ENCODE peak calls at places on chromosomes 11 and 22, in four cellular contexts. K is suprapubic skin, Q is pancreas, C is AG04450. Y is an unnamed sample. For H3K9me3, the result is how much of the 10 kb centered on the place peaks cover.

GRCh38 chr11:128689946-128690745 is 3.7 kb upstream of the FLI1 start:
- DNase-seq in Q (no peak), C (no peak), K (no peak), Y (no peak)

GRCh38 chr11:75858613-75859012 is 43.6 kb downstream of the UVRAG start:
- DNase-seq in Q (no peak), K (no peak), C (no peak), Y (no peak)

GRCh38 chr11:22828373-22828772 is 1.2 kb downstream of the SVIP start:
- DNase-seq in Q (no peak), K (no peak), C (no peak), Y (no peak)

GRCh38 chr11:68030318-68031135 is at the start of gene NDUFS8:
- DNase-seq in C (peak), K (peak), Q (peak), Y (peak)

GRCh38 chr22:37400719-37401118 is 26.6 kb downstream of the ELFN2 start:
- DNase-seq in K (no peak), Q (no peak), C (no peak), Y (peak)

GRCh38 chr22:20750461-20751184 is 23.3 kb upstream of the SERPIND1 start:
- DNase-seq in K (no peak), Q (peak), C (peak), Y (no peak)

GRCh38 chr11:96147913-96148312 is 195.1 kb downstream of the MAML2 start:
- DNase-seq in K (no peak), C (no peak), Q (no peak), Y (no peak)

GRCh38 chr11:27563201-27563600 is 56.6 kb upstream of the LIN7C start:
- DNase-seq in Q (no peak), C (no peak), K (no peak), Y (no peak)

GRCh38 chr11:19403196-19403895 is 162.6 kb upstream of the E2F8 start:
- DNase-seq in K (no peak), C (no peak), Q (no peak), Y (no peak)

GRCh38 chr11:27496461-27496860 is 10.1 kb downstream of the LIN7C start:
- DNase-seq in C (no peak), Q (no peak), K (no peak), Y (no peak)

GRCh38 chr22:47589271-47590250 is 827.1 kb downstream of the TBC1D22A start:
- DNase-seq in C (no peak), K (peak), Q (no peak), Y (no peak)
- H3K9me3 ChIP-seq in C (half or more), K (under half), Q (under half), Y (under half)

GRCh38 chr22:47299211-47299878 is 536.9 kb downstream of the TBC1D22A start:
- DNase-seq in Q (no peak), C (no peak), K (no peak), Y (no peak)

GRCh38 chr22:47298017-47298820 is 535.8 kb downstream of the TBC1D22A start:
- DNase-seq in Q (no peak), C (no peak), K (no peak), Y (no peak)

GRCh38 chr22:47300698-47301405 is 538.4 kb downstream of the TBC1D22A start:
- DNase-seq in Q (no peak), K (no peak), C (no peak), Y (no peak)

GRCh38 chr22:47301820-47302475 is 539.5 kb downstream of the TBC1D22A start:
- DNase-seq in C (no peak), K (no peak), Q (no peak), Y (no peak)

DNA sequence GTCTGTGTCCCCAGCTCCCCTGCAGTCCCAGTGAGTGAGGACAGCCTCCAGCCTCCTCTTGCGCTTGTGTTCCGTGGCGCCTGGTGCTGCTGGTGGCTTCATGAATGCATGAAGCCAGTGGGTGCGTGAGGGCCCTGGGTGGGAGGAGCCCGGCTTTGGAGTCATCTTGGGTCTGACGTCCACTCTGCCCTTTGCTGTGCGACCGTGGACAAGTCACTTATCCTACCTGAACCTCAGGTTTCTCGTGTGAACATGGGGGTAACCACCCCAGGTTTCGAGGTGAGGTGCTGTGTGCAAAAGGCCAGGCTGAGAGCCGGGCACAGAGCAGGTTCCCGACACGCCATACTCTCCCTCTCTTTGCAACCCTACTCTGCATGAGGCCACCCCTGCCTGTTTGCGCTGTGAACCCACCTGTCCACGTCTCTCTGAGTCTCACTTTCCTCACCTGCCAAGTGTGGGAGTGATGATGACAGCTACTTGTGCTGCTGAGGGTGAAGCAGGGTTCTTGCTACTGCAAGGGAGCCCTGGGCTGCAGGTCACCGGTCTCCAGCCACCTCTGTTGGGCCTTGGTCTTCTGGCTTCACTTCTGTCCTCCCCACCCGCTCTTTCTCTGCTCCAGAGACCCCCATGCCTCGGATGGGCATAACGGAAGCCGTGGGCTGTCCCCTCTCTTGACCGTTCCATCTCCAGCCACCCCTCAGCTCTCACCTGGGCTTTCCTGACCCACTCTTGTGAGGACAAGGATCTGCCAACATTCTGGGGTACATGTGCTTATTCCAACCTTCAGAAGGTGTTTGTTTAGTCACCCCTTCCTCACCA is 537.6 kb downstream of the TBC1D22A start:
- DNase-seq in Q (no peak), C (no peak), K (no peak), Y (no peak)
- H3K9me3 ChIP-seq in Q (under half), C (under half), K (under half), Y (under half)

GRCh38 chr11:17529814-17530162 is 14.4 kb downstream of the USH1C start:
- DNase-seq in C (no peak), Q (no peak), K (no peak), Y (no peak)

GRCh38 chr11:17528906-17529813 is 15.1 kb downstream of the USH1C start:
- DNase-seq in K (no peak), Q (no peak), C (no peak), Y (no peak)

GRCh38 chr11:17526326-17526725 is 17.9 kb downstream of the USH1C start:
- DNase-seq in C (no peak), K (no peak), Q (no peak), Y (no peak)

GRCh38 chr11:17526931-17527660 is 17.1 kb downstream of the USH1C start:
- DNase-seq in C (no peak), K (no peak), Q (no peak), Y (no peak)

GRCh38 chr11:17528181-17528691 is 16.0 kb downstream of the USH1C start:
- DNase-seq in K (no peak), Q (peak), C (no peak), Y (peak)
- H3K9me3 ChIP-seq in K (under half), Q (under half), C (under half), Y (under half)

DNA sequence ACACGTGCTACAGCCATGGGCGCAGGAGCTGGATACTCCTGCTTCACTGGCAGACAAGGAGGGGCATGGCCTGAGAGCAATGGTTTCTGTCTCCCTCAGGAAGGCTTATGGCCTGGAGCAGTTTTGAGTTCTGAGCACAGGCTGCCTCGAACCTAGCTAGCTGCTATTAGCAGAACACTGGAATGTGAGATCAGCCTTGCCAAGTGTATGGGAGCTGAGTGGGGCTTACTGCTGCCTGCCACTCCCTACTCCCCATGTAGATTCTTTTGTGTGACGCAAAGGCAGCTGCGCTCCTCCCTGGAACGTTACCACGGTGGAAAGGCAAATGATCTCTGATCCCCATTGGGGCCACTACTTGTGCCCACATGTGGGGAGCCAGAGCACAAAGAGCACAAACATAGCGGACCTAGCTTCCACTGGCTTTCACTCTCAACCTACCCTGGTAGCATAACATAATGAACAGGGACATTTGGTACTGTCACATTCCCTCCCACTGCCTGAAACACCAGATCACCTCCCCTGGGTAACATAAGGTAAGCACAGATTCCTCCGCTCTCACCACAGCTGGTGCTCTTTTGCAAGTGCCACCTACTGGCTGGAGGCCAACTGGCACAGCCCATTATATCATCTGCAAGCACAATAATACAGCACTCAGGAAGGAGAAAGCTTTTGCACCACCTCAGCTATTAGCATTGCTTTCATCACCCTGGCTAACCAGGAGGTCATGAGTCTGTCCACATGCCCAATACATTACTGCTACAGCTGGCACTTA is 84.6 kb upstream of the GUCY1A2 start:
- DNase-seq in Q (no peak), K (no peak), C (no peak), Y (no peak)
- H3K9me3 ChIP-seq in Q (under half), K (under half), C (under half), Y (under half)

GRCh38 chr22:48259991-48260670 is 1497.7 kb downstream of the TBC1D22A start:
- DNase-seq in K (no peak), C (no peak), Q (no peak), Y (no peak)
- H3K9me3 ChIP-seq in K (under half), C (half or more), Q (under half), Y (under half)

DNA sequence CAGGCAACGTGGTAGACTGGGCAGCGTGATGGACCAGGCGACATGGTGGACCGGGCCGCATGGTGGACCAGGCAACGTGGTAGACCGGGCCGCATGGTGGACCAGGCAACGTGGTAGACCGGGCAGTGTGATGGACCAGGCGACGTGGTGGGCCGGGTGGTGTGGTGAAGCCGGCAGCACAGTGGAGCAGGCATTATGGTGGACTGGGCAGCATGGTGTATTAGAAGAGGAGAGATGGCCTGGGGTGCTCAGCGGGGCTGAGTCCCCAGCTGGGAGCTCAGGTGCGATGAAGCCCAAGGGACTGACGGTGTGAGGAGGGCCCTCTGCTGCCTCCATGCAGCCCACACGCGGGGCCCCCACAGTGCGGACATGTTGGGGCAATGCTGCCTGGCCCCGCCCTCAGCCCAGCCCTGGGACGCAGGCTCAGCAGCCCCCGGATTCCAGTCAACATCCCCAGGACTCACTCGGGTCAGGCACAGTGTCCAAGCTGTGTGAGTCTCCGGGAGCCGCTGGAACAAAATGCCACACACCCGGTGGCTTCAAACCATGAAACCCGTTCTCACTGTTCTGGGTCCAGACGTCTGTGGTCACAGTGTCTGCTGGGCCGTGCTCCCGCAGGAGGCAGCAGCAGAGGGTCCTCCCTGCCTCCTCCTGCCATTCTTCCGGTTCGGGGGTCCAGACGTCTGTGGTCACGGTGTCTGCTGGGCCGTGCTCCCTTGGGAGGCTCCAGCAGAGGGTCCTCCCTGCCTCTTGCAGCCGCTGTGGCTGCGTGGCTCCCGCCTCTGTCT is 1084.9 kb downstream of the BRD1 start:
- DNase-seq in K (no peak), Q (no peak), C (no peak), Y (no peak)
- H3K9me3 ChIP-seq in K (under half), Q (under half), C (half or more), Y (under half)